ENCODE peak calls at places on chromosomes 11 and 22, in ten cellular contexts. A is DND-41, N is fibroblast of lung, M is astrocyte, O is HCT116, Z is endothelial cell of umbilical vein, J is IMR-90, C is hepatocyte, T is Karpas-422, Y is GM23248. F is an unnamed sample.

GRCh38 chr22:39808087-39808486 is 85.5 kb downstream of the ENTHD1 start:
- DNase-seq in A (peak; percentile 15), N (no peak), M (no peak), O (peak; percentile 31), Z (peak; percentile 28), J (peak; percentile 6), C (no peak), T (peak; percentile 81), Y (peak; percentile 41), F (peak; percentile 64)

GRCh38 chr11:90448280-90448679 is 225.4 kb upstream of the CHORDC1 start:
- DNase-seq in A (no peak), N (no peak), M (no peak), O (no peak), Z (no peak), J (no peak), C (peak; percentile 8), T (no peak), Y (no peak), F (no peak)

GRCh38 chr11:67252831-67253239 is 13.4 kb upstream of the GRK2 start:
- DNase-seq in A (peak; percentile 44), N (peak; percentile 41), M (peak; percentile 14), O (no peak), Z (peak; percentile 44), J (peak; percentile 36), C (no peak), T (peak; percentile 74), Y (peak; percentile 65), F (no peak)

GRCh38 chr22:47292546-47293320 is 530.3 kb downstream of the TBC1D22A start:
- DNase-seq in A (no peak), N (no peak), M (no peak), O (no peak), Z (no peak), J (no peak), C (no peak), T (no peak), Y (no peak), F (no peak)

GRCh38 chr22:24822471-24822870 is 16.5 kb downstream of the SGSM1 start:
- DNase-seq in A (no peak), N (no peak), M (no peak), O (no peak), Z (no peak), J (no peak), C (no peak), T (no peak), Y (no peak), F (no peak)

GRCh38 chr11:65530157-65530496 is 5.2 kb downstream of the SCYL1 start:
- DNase-seq in A (peak; percentile 65), N (no peak), M (no peak), O (no peak), Z (no peak), J (no peak), C (peak; percentile 25), T (peak; percentile 62), Y (peak; percentile 23), F (no peak)

GRCh38 chr11:7571640-7572000 is 57.8 kb downstream of the PPFIBP2 start:
- DNase-seq in A (peak; percentile 42), N (peak; percentile 45), M (peak; percentile 30), O (peak; percentile 51), Z (peak; percentile 78), J (peak; percentile 69), C (peak; percentile 89), T (peak; percentile 72), Y (peak; percentile 83), F (peak; percentile 85)

GRCh38 chr11:18493310-18493709 is 33.4 kb downstream of the TSG101 start:
- DNase-seq in A (no peak), N (no peak), M (no peak), O (no peak), Z (no peak), J (no peak), C (no peak), T (no peak), Y (no peak), F (no peak)

GRCh38 chr22:43007519-43008102 is 7.3 kb downstream of the PACSIN2 start:
- DNase-seq in A (no peak), N (peak; percentile 86), M (peak; percentile 80), O (no peak), Z (no peak), J (peak; percentile 75), C (peak; percentile 79), T (no peak), Y (peak; percentile 86), F (no peak)

GRCh38 chr22:43004362-43005035 is 10.4 kb downstream of the PACSIN2 start:
- DNase-seq in A (no peak), N (peak; percentile 81), M (peak; percentile 77), O (no peak), Z (no peak), J (no peak), C (peak; percentile 66), T (no peak), Y (peak; percentile 79), F (no peak)

GRCh38 chr22:43006016-43006505 is 8.9 kb downstream of the PACSIN2 start:
- DNase-seq in A (no peak), N (no peak), M (no peak), O (no peak), Z (no peak), J (no peak), C (no peak), T (no peak), Y (no peak), F (no peak)

GRCh38 chr22:43006753-43007152 is 8.2 kb downstream of the PACSIN2 start:
- DNase-seq in A (no peak), N (peak; percentile 79), M (peak; percentile 71), O (no peak), Z (no peak), J (no peak), C (peak; percentile 44), T (no peak), Y (no peak), F (no peak)

DNA sequence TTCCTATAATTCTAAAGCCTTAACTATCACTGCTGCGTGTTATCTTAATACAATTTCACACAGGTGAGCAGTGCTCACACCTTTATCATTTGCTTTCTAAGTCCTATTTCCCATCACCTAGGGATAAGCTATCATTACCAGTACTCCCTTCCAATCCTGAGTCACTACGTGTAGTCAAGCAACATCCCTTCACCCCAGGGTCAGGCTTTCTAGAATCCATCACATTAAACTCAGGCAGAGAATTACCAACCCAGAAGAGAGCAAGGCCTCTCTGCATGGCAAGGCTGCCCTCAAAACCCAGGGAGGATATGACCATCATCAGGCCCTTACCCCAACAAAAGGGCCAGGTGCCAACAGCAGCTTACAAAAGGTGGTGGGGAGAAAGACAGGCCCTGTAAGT is 9.8 kb downstream of the PACSIN2 start:
- DNase-seq in A (no peak), N (no peak), M (no peak), O (no peak), Z (no peak), J (no peak), C (no peak), T (no peak), Y (peak; percentile 52), F (no peak)
- H4K20me1 ChIP-seq in A (peaks cover 78% of the 10 kb centered on the region), N (no peaks in the 10 kb centered on the region), M (peaks cover 72% of the 10 kb centered on the region), O (peaks cover 14% of the 10 kb centered on the region), Z (no peaks in the 10 kb centered on the region), J (peaks cover 40% of the 10 kb centered on the region), C (peaks cover 9% of the 10 kb centered on the region), T (peaks cover 71% of the 10 kb centered on the region), Y (no peaks in the 10 kb centered on the region), F (no peaks in the 10 kb centered on the region)

DNA sequence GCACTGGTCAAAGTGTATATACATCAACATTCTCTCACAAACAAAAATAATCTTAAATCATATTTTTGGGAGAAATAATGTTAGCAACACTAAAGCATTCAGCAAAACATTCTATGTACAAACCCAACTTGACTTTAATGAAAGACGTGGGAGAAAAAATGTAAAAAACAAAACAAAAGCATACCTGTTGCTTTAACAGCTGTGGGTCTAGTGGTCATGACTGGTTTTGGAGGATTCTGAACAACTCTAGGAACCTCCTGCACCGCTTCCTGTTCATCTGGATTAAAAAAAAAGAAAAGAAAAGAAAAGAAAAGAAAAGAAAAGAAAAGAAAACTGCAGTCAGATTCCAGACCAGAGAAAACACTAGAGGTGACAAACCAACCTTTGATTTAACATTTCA is 2.1 kb downstream of the FNBP4 start:
- DNase-seq in A (no peak), N (peak; percentile 51), M (peak; percentile 27), O (no peak), Z (no peak), J (peak; percentile 13), C (no peak), T (no peak), Y (peak; percentile 28), F (no peak)
- H4K20me1 ChIP-seq in A (peaks cover 38% of the 10 kb centered on the region), N (no peaks in the 10 kb centered on the region), M (peaks cover 60% of the 10 kb centered on the region), O (no peaks in the 10 kb centered on the region), Z (peaks cover 4% of the 10 kb centered on the region), J (peaks cover 40% of the 10 kb centered on the region), C (peaks cover 34% of the 10 kb centered on the region), T (peaks cover 16% of the 10 kb centered on the region), Y (peaks cover 7% of the 10 kb centered on the region), F (no peaks in the 10 kb centered on the region)

GRCh38 chr11:70311616-70312015 is 41.1 kb downstream of the PPFIA1 start:
- DNase-seq in A (no peak), N (no peak), M (no peak), O (no peak), Z (no peak), J (no peak), C (no peak), T (no peak), Y (no peak), F (no peak)
- H4K20me1 ChIP-seq in A (peaks cover 28% of the 10 kb centered on the region), N (no peaks in the 10 kb centered on the region), M (peaks cover 38% of the 10 kb centered on the region), O (no peaks in the 10 kb centered on the region), Z (no peaks in the 10 kb centered on the region), J (peaks cover 21% of the 10 kb centered on the region), C (peaks cover 11% of the 10 kb centered on the region), T (peaks cover 2% of the 10 kb centered on the region), Y (no peaks in the 10 kb centered on the region), F (no peaks in the 10 kb centered on the region)

GRCh38 chr11:134942633-134943032 is 530.6 kb upstream of the B3GAT1 start:
- DNase-seq in A (no peak), N (peak; percentile 62), M (peak; percentile 53), O (no peak), Z (no peak), J (no peak), C (no peak), T (no peak), Y (no peak), F (no peak)

GRCh38 chr11:134944131-134944530 is 532.1 kb upstream of the B3GAT1 start:
- DNase-seq in A (no peak), N (no peak), M (no peak), O (no peak), Z (no peak), J (no peak), C (no peak), T (no peak), Y (no peak), F (no peak)

GRCh38 chr11:134943544-134943943 is 531.5 kb upstream of the B3GAT1 start:
- DNase-seq in A (no peak), N (no peak), M (no peak), O (no peak), Z (no peak), J (no peak), C (no peak), T (no peak), Y (no peak), F (no peak)

GRCh38 chr11:134945993-134946392 is 534.0 kb upstream of the B3GAT1 start:
- DNase-seq in A (no peak), N (no peak), M (no peak), O (no peak), Z (no peak), J (no peak), C (no peak), T (no peak), Y (no peak), F (peak; percentile 58)

DNA sequence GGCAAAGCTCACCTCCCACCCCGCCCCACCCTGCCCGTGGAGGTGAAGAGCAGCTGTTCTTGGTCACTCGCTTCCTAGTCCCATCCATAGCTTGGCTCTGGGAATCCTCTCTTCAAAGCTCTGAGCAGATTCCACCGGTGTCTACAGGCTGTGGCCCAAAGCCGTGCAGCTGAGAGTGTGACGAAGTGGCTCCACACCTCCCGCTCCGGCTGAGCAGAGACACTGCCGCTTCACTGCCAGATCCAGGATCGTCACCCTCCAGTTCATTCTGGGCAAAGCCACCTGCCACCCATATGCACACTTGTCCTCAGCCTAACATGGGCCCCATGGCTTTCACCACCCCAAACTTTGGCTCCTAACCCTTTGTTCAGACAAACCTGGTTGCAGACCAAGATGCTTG is 532.9 kb upstream of the B3GAT1 start:
- DNase-seq in A (no peak), N (no peak), M (no peak), O (no peak), Z (no peak), J (no peak), C (no peak), T (no peak), Y (no peak), F (no peak)
- H4K20me1 ChIP-seq in A (no peaks in the 10 kb centered on the region), N (no peaks in the 10 kb centered on the region), M (no peaks in the 10 kb centered on the region), O (no peaks in the 10 kb centered on the region), Z (no peaks in the 10 kb centered on the region), J (no peaks in the 10 kb centered on the region), C (no peaks in the 10 kb centered on the region), T (no peaks in the 10 kb centered on the region), Y (no peaks in the 10 kb centered on the region), F (no peaks in the 10 kb centered on the region)

F was measured in H9.